ENCODE peak calls at places on chromosomes 5 and 9, in four cellular contexts. F is neural crest cell; D is natural killer cell treated with Interleukin-12 subunit alpha and Interleukin-12 subunit beta and Interleukin-15 and Interleukin-18, amount 100 ng/mL, for 72 hours; G is Daoy. U is an unnamed sample.
A peak's percentile ranks its signal among the peaks of the same experiment; 100 is the strongest.

GRCh38 chr9:88460583-88461332 is 72.5 kb downstream of the SPIN1 start:
- DNase-seq in F (no peak), D (no peak), G (peak; percentile 46), U (no peak)

GRCh38 chr9:134560654-134561053 is 80.9 kb upstream of the COL5A1 start:
- DNase-seq in F (no peak), G (no peak), D (no peak), U (no peak)

GRCh38 chr5:155068616-155069100 is 55.1 kb downstream of the KIF4B start:
- DNase-seq in D (no peak), F (no peak), G (no peak), U (no peak)

GRCh38 chr9:134328841-134329575 is 2.8 kb downstream of the RXRA start:
- DNase-seq in D (no peak), F (no peak), G (no peak), U (no peak)

GRCh38 chr5:171534009-171534895 is 114.8 kb downstream of the FGF18 start:
- DNase-seq in G (peak; percentile 63), D (no peak), F (no peak), U (peak; percentile 23)

GRCh38 chr5:127699416-127699815 is 3.8 kb upstream of the CCDC192 start:
- DNase-seq in G (no peak), D (no peak), F (no peak), U (no peak)

GRCh38 chr9:104907278-104907951 is 20.5 kb downstream of the ABCA1 start:
- DNase-seq in F (no peak), D (no peak), G (peak; percentile 77), U (peak; percentile 83)

GRCh38 chr9:1743121-1743710 is 271.9 kb upstream of the SMARCA2 start:
- DNase-seq in G (no peak), D (no peak), F (no peak), U (no peak)

GRCh38 chr9:137044502-137045177 is 1.3 kb downstream of the NPDC1 start:
- DNase-seq in D (no peak), F (no peak), G (peak; percentile 44), U (no peak)